ENCODE peak calls at places on chromosomes 1 and 21, in eight cellular contexts. E is aorta; W is cardiac septum; B is activated CD4-positive, alpha-beta T cell treated with anti-CD3 and anti-CD28 coated beads, Interleukin-2, amount 50 U/mL, for 4 hours; I is stimulated activated CD4-positive, alpha-beta T cell treated with anti-CD3 and anti-CD28 coated beads, Interleukin-4, amount 100 ng/mL, for 4 hours; A is astrocyte of the spinal cord; D is nephron progenitor cell; X is cardiac muscle cell. J is an unnamed sample.

GRCh38 chr1:17232759-17233661 is 15.9 kb upstream of the PADI3 start:
- DNase-seq in W (no peak), E (no peak), A (peak), I (no peak), B (no peak), D (no peak), X (peak), J (no peak)

GRCh38 chr1:117735045-117735992 is 129.5 kb downstream of the TENT5C start:
- DNase-seq in X (peak), B (peak), E (no peak), W (no peak), D (no peak), A (peak), I (no peak), J (peak)

GRCh38 chr1:206075786-206076725 is 23.1 kb downstream of the RHEX start:
- DNase-seq in X (no peak), A (no peak), E (no peak), D (no peak), B (no peak), W (no peak), I (no peak), J (peak)

GRCh38 chr1:186154651-186155050 is 220.4 kb downstream of the TPR start:
- DNase-seq in W (no peak), X (no peak), B (no peak), E (no peak), I (no peak), A (no peak), D (no peak), J (no peak)

GRCh38 chr21:35394049-35394448 is 344.9 kb upstream of the RUNX1 start:
- DNase-seq in I (no peak), A (no peak), X (no peak), W (no peak), E (peak), D (no peak), B (no peak), J (no peak)

GRCh38 chr21:26405735-26406361 is 167.2 kb downstream of the CYYR1 start:
- DNase-seq in W (no peak), E (no peak), A (peak), D (peak), I (no peak), X (peak), B (no peak), J (peak)

GRCh38 chr1:202199141-202199889 is 5.7 kb downstream of the LGR6 start:
- DNase-seq in I (no peak), W (no peak), A (no peak), X (no peak), B (no peak), D (no peak), E (no peak), J (no peak)

GRCh38 chr1:41282679-41283317 is 40.7 kb upstream of the SCMH1 start:
- DNase-seq in E (no peak), B (no peak), D (peak), I (peak), X (peak), W (no peak), A (no peak), J (peak)

GRCh38 chr1:196609114-196609737 is 986 bp upstream of the KCNT2 start:
- DNase-seq in A (peak), X (no peak), B (no peak), E (no peak), D (no peak), I (no peak), W (no peak), J (peak)